ENCODE peak calls at places on chromosomes 6 and 20, in six cellular contexts. K is fibroblast of gingiva; S is BE2C; I is NCI-H1694; W is HT-29; L is stimulated activated naive B cell treated with anti-CD40 and anti-IgM and Interleukin-4, amounts not matched to agents 10 μg/mL and 1 μg/mL and 100 μg/mL, for 72 hours. H is an unnamed sample.

GRCh38 chr6:17968081-17968518 is 19.3 kb downstream of the KIF13A start:
- DNase-seq in I (no peak), S (no peak), W (no peak), K (peak), L (no peak), H (no peak)

GRCh38 chr6:14055541-14055940 is 62.0 kb upstream of the CD83 start:
- DNase-seq in I (no peak), L (no peak), W (no peak), S (no peak), K (no peak), H (no peak)

GRCh38 chr6:34152806-34153565 is 7.1 kb upstream of the GRM4 start:
- DNase-seq in L (no peak), K (no peak), W (no peak), S (no peak), I (no peak), H (no peak)

GRCh38 chr20:50886184-50886790 is 45.0 kb downstream of the ADNP start:
- DNase-seq in W (no peak), L (no peak), S (no peak), I (no peak), K (no peak), H (no peak)

GRCh38 chr20:51540585-51540984 is 1.9 kb downstream of the NFATC2 start:
- DNase-seq in W (no peak), I (no peak), S (no peak), K (no peak), L (no peak), H (no peak)

GRCh38 chr6:101853226-101853625 is 459.7 kb downstream of the GRIK2 start:
- DNase-seq in L (no peak), K (peak), S (no peak), W (no peak), I (no peak), H (no peak)

GRCh38 chr6:43965628-43966373 is 161.5 kb downstream of the MRPL14 start:
- DNase-seq in W (no peak), S (no peak), I (no peak), K (no peak), L (no peak), H (no peak)

GRCh38 chr6:36387440-36388303 is at the start of gene ETV7:
- DNase-seq in L (no peak), S (no peak), I (no peak), W (peak), K (no peak), H (no peak)

GRCh38 chr20:20491110-20491783 is 123.3 kb downstream of the INSM1 start:
- DNase-seq in W (no peak), L (peak), I (no peak), K (peak), S (no peak), H (no peak)

H was measured in NCI-H524.